ENCODE peak calls at places on chromosome 1, in seven cellular contexts. U is left colon; B is Karpas-422; N is stimulated activated CD4-positive, alpha-beta T cell treated with anti-CD3 and anti-CD28 coated beads, Interleukin-1b, Interleukin-23, amount 100 ng/mL, for 48 hours; V is HS-27A; L is epithelial cell of esophagus; P is smooth muscle cell of the brain vasculature. Q is an unnamed sample.

GRCh38 chr1:106564192-106564591 is 492.3 kb upstream of the PRMT6 start:
- DNase-seq in U (no peak), B (no peak), N (no peak), V (no peak), L (no peak), P (no peak), Q (no peak)

GRCh38 chr1:154328318-154329151 is 3.2 kb downstream of the ATP8B2 start:
- DNase-seq in U (peak), B (peak), N (peak), V (no peak), L (peak), P (no peak), Q (peak)

GRCh38 chr1:153547560-153548551 is 1.2 kb downstream of the S100A3 start:
- DNase-seq in U (peak), B (no peak), N (no peak), V (no peak), L (peak), P (no peak), Q (no peak)

GRCh38 chr1:25657121-25657521 is 40.5 kb downstream of the MAN1C1 start:
- DNase-seq in U (no peak), B (no peak), N (no peak), V (no peak), L (no peak), P (no peak), Q (no peak)

GRCh38 chr1:182610606-182611194 is 6.5 kb upstream of the RGS16 start:
- DNase-seq in U (no peak), B (no peak), N (no peak), V (no peak), L (no peak), P (no peak), Q (no peak)

GRCh38 chr1:12177156-12177998 is 10.6 kb downstream of the TNFRSF1B start:
- DNase-seq in U (no peak), B (no peak), N (no peak), V (no peak), L (no peak), P (no peak), Q (peak)

GRCh38 chr1:51955797-51956527 is 34.5 kb downstream of the RAB3B start:
- DNase-seq in U (no peak), B (peak), N (no peak), V (no peak), L (no peak), P (no peak), Q (no peak)

GRCh38 chr1:4396571-4396970 is 257.8 kb upstream of the AJAP1 start:
- DNase-seq in U (no peak), B (no peak), N (no peak), V (no peak), L (no peak), P (no peak), Q (no peak)

GRCh38 chr1:46687095-46687659 is 15.5 kb downstream of the TEX38 start:
- DNase-seq in U (peak), B (no peak), N (no peak), V (no peak), L (peak), P (no peak), Q (no peak)

GRCh38 chr1:224080082-224080774 is 33.7 kb upstream of the FBXO28 start:
- DNase-seq in U (no peak), B (no peak), N (no peak), V (no peak), L (peak), P (no peak), Q (no peak)

GRCh38 chr1:38045431-38046332 is 911 bp downstream of the POU3F1 start:
- DNase-seq in U (no peak), B (no peak), N (no peak), V (no peak), L (peak), P (no peak), Q (peak)

GRCh38 chr1:198072177-198072576 is 84.6 kb upstream of the NEK7 start:
- DNase-seq in U (no peak), B (no peak), N (no peak), V (no peak), L (peak), P (no peak), Q (no peak)

GRCh38 chr1:51768971-51769601 is 109.4 kb downstream of the NRDC start:
- DNase-seq in U (no peak), B (peak), N (no peak), V (peak), L (peak), P (peak), Q (peak)

GRCh38 chr1:109181085-109181806 is 32.5 kb upstream of the SARS1 start:
- DNase-seq in U (no peak), B (no peak), N (no peak), V (no peak), L (no peak), P (no peak), Q (no peak)

GRCh38 chr1:28601696-28602095 is 9.6 kb downstream of the RAB42 start:
- DNase-seq in U (no peak), B (no peak), N (peak), V (peak), L (peak), P (peak), Q (no peak)

GRCh38 chr1:8118031-8118451 is 91.9 kb upstream of the ERRFI1 start:
- DNase-seq in U (no peak), B (no peak), N (no peak), V (no peak), L (no peak), P (no peak), Q (no peak)

Q was measured in activated naive CD4-positive, alpha-beta T cell treated with Interleukin-2 at 50 U/mL for 16 hours.